ENCODE peak calls at places on chromosomes 6 and 20, in five cellular contexts. One of them, this sample, is unnamed.

GRCh38 chr6:15322781-15323536 is 77.1 kb downstream of the JARID2 start:
- DNase-seq in GM18507: no peak
- DNase-seq in stimulated activated CD4-positive, alpha-beta T cell treated with anti-CD3 and anti-CD28 coated beads, TNF-alpha, amount 100 ng/mL, for 4 hours: no peak
- DNase-seq in hypothalamus: no peak
- DNase-seq in choroid plexus epithelial cell: no peak
- DNase-seq in this sample: peak

GRCh38 chr6:118709859-118710350 is 58.5 kb upstream of the CEP85L start:
- DNase-seq in GM18507: peak
- DNase-seq in stimulated activated CD4-positive, alpha-beta T cell treated with anti-CD3 and anti-CD28 coated beads, TNF-alpha, amount 100 ng/mL, for 4 hours: peak
- DNase-seq in hypothalamus: no peak
- DNase-seq in choroid plexus epithelial cell: peak
- DNase-seq in this sample: no peak

GRCh38 chr6:51553246-51554015 is 534.0 kb downstream of the PKHD1 start:
- DNase-seq in GM18507: no peak
- DNase-seq in stimulated activated CD4-positive, alpha-beta T cell treated with anti-CD3 and anti-CD28 coated beads, TNF-alpha, amount 100 ng/mL, for 4 hours: no peak
- DNase-seq in hypothalamus: no peak
- DNase-seq in choroid plexus epithelial cell: no peak
- DNase-seq in this sample: no peak

GRCh38 chr20:51321343-51322163 is 221.0 kb downstream of the NFATC2 start:
- DNase-seq in GM18507: no peak
- DNase-seq in stimulated activated CD4-positive, alpha-beta T cell treated with anti-CD3 and anti-CD28 coated beads, TNF-alpha, amount 100 ng/mL, for 4 hours: no peak
- DNase-seq in hypothalamus: no peak
- DNase-seq in choroid plexus epithelial cell: no peak
- DNase-seq in this sample: peak

GRCh38 chr6:169296170-169296569 is 42.5 kb upstream of the THBS2 start:
- DNase-seq in GM18507: no peak
- DNase-seq in stimulated activated CD4-positive, alpha-beta T cell treated with anti-CD3 and anti-CD28 coated beads, TNF-alpha, amount 100 ng/mL, for 4 hours: no peak
- DNase-seq in hypothalamus: no peak
- DNase-seq in choroid plexus epithelial cell: peak
- DNase-seq in this sample: no peak

GRCh38 chr6:134073156-134073555 is 20.7 kb upstream of the SLC2A12 start:
- DNase-seq in GM18507: no peak
- DNase-seq in stimulated activated CD4-positive, alpha-beta T cell treated with anti-CD3 and anti-CD28 coated beads, TNF-alpha, amount 100 ng/mL, for 4 hours: no peak
- DNase-seq in hypothalamus: no peak
- DNase-seq in choroid plexus epithelial cell: no peak
- DNase-seq in this sample: no peak

GRCh38 chr6:99711925-99712324 is 105.3 kb downstream of the PRDM13 start:
- DNase-seq in GM18507: no peak
- DNase-seq in stimulated activated CD4-positive, alpha-beta T cell treated with anti-CD3 and anti-CD28 coated beads, TNF-alpha, amount 100 ng/mL, for 4 hours: no peak
- DNase-seq in hypothalamus: no peak
- DNase-seq in choroid plexus epithelial cell: no peak
- DNase-seq in this sample: no peak

GRCh38 chr6:138815797-138816528 is 20.1 kb downstream of the ECT2L start:
- DNase-seq in GM18507: no peak
- DNase-seq in stimulated activated CD4-positive, alpha-beta T cell treated with anti-CD3 and anti-CD28 coated beads, TNF-alpha, amount 100 ng/mL, for 4 hours: no peak
- DNase-seq in hypothalamus: no peak
- DNase-seq in choroid plexus epithelial cell: peak
- DNase-seq in this sample: no peak

GRCh38 chr20:47805951-47806350 is 20.7 kb upstream of the SULF2 start:
- DNase-seq in GM18507: no peak
- DNase-seq in stimulated activated CD4-positive, alpha-beta T cell treated with anti-CD3 and anti-CD28 coated beads, TNF-alpha, amount 100 ng/mL, for 4 hours: no peak
- DNase-seq in hypothalamus: no peak
- DNase-seq in choroid plexus epithelial cell: no peak
- DNase-seq in this sample: peak

GRCh38 chr20:33263784-33264183 is 19.2 kb upstream of the BPIFB1 start:
- DNase-seq in GM18507: no peak
- DNase-seq in stimulated activated CD4-positive, alpha-beta T cell treated with anti-CD3 and anti-CD28 coated beads, TNF-alpha, amount 100 ng/mL, for 4 hours: no peak
- DNase-seq in hypothalamus: no peak
- DNase-seq in choroid plexus epithelial cell: no peak
- DNase-seq in this sample: peak

GRCh38 chr6:156691018-156691417 is 86.2 kb upstream of the ARID1B start:
- DNase-seq in GM18507: peak
- DNase-seq in stimulated activated CD4-positive, alpha-beta T cell treated with anti-CD3 and anti-CD28 coated beads, TNF-alpha, amount 100 ng/mL, for 4 hours: no peak
- DNase-seq in hypothalamus: no peak
- DNase-seq in choroid plexus epithelial cell: no peak
- DNase-seq in this sample: no peak

GRCh38 chr6:65461121-65461520 is 245.9 kb downstream of the EYS start:
- DNase-seq in GM18507: no peak
- DNase-seq in stimulated activated CD4-positive, alpha-beta T cell treated with anti-CD3 and anti-CD28 coated beads, TNF-alpha, amount 100 ng/mL, for 4 hours: no peak
- DNase-seq in hypothalamus: no peak
- DNase-seq in choroid plexus epithelial cell: peak
- DNase-seq in this sample: no peak

GRCh38 chr6:88008821-88009220 is 38.8 kb upstream of the SPACA1 start:
- DNase-seq in GM18507: no peak
- DNase-seq in stimulated activated CD4-positive, alpha-beta T cell treated with anti-CD3 and anti-CD28 coated beads, TNF-alpha, amount 100 ng/mL, for 4 hours: no peak
- DNase-seq in hypothalamus: no peak
- DNase-seq in choroid plexus epithelial cell: peak
- DNase-seq in this sample: no peak

GRCh38 chr6:43273707-43274106 is 24.4 kb upstream of the SLC22A7 start:
- DNase-seq in GM18507: no peak
- DNase-seq in stimulated activated CD4-positive, alpha-beta T cell treated with anti-CD3 and anti-CD28 coated beads, TNF-alpha, amount 100 ng/mL, for 4 hours: no peak
- DNase-seq in hypothalamus: no peak
- DNase-seq in choroid plexus epithelial cell: no peak
- DNase-seq in this sample: no peak

GRCh38 chr6:133857696-133858095 is 31.2 kb upstream of the TCF21 start:
- DNase-seq in GM18507: no peak
- DNase-seq in stimulated activated CD4-positive, alpha-beta T cell treated with anti-CD3 and anti-CD28 coated beads, TNF-alpha, amount 100 ng/mL, for 4 hours: no peak
- DNase-seq in hypothalamus: no peak
- DNase-seq in choroid plexus epithelial cell: no peak
- DNase-seq in this sample: no peak

GRCh38 chr6:92427408-92427905 is 991.9 kb downstream of the EPHA7 start:
- DNase-seq in GM18507: no peak
- DNase-seq in stimulated activated CD4-positive, alpha-beta T cell treated with anti-CD3 and anti-CD28 coated beads, TNF-alpha, amount 100 ng/mL, for 4 hours: no peak
- DNase-seq in hypothalamus: no peak
- DNase-seq in choroid plexus epithelial cell: no peak
- DNase-seq in this sample: no peak

GRCh38 chr6:3159805-3160781 is 2.7 kb upstream of the TUBB2A start:
- DNase-seq in GM18507: no peak
- DNase-seq in stimulated activated CD4-positive, alpha-beta T cell treated with anti-CD3 and anti-CD28 coated beads, TNF-alpha, amount 100 ng/mL, for 4 hours: peak
- DNase-seq in hypothalamus: no peak
- DNase-seq in choroid plexus epithelial cell: no peak
- DNase-seq in this sample: peak

GRCh38 chr6:52725530-52726192 is 37.6 kb downstream of the GSTA2 start:
- DNase-seq in GM18507: no peak
- DNase-seq in stimulated activated CD4-positive, alpha-beta T cell treated with anti-CD3 and anti-CD28 coated beads, TNF-alpha, amount 100 ng/mL, for 4 hours: no peak
- DNase-seq in hypothalamus: no peak
- DNase-seq in choroid plexus epithelial cell: peak
- DNase-seq in this sample: no peak

GRCh38 chr6:15249371-15250019 is 3.6 kb downstream of the JARID2 start:
- DNase-seq in GM18507: no peak
- DNase-seq in stimulated activated CD4-positive, alpha-beta T cell treated with anti-CD3 and anti-CD28 coated beads, TNF-alpha, amount 100 ng/mL, for 4 hours: no peak
- DNase-seq in hypothalamus: no peak
- DNase-seq in choroid plexus epithelial cell: no peak
- DNase-seq in this sample: no peak

This sample was measured in endodermal cell.